ENCODE peak calls at places on chromosomes 13 and 19, in four cellular contexts. M is WTC11, R is GM12878, G is K562. F is an unnamed sample.

GRCh38 chr13:28655566-28655965 is 3.4 kb upstream of the POMP start:
- DNase-seq in M (no peak), R (no peak), G (no peak), F (no peak)

GRCh38 chr13:114161644-114162532 is 17.2 kb upstream of the CFAP97D2 start:
- DNase-seq in M (no peak), R (no peak), G (no peak), F (peak)

GRCh38 chr19:32869369-32870153 is at the start of gene SLC7A9:
- DNase-seq in M (no peak), R (no peak), G (no peak), F (peak)

GRCh38 chr19:38015771-38016170 is 108.8 kb downstream of the SIPA1L3 start:
- DNase-seq in M (no peak), R (no peak), G (no peak), F (no peak)

GRCh38 chr13:87376081-87376480 is 295.1 kb upstream of the SLITRK5 start:
- DNase-seq in M (no peak), R (no peak), G (no peak), F (no peak)

GRCh38 chr13:46759861-46760260 is 37.1 kb downstream of the ESD start:
- DNase-seq in M (no peak), R (no peak), G (no peak), F (no peak)

GRCh38 chr13:105213512-105213911 is 1322.0 kb downstream of the EFNB2 start:
- DNase-seq in M (peak), R (no peak), G (no peak), F (no peak)

GRCh38 chr13:93388701-93389100 is 162.1 kb downstream of the GPC6 start:
- DNase-seq in M (no peak), R (no peak), G (no peak), F (no peak)

GRCh38 chr19:11168568-11168967 is 13.0 kb upstream of the SPC24 start:
- DNase-seq in M (no peak), R (no peak), G (no peak), F (no peak)

GRCh38 chr19:31491246-31491645 is 142.0 kb upstream of the TSHZ3 start:
- DNase-seq in M (no peak), R (no peak), G (no peak), F (no peak)

GRCh38 chr13:36297259-36297599 is 385 bp downstream of the CCDC169 start:
- DNase-seq in M (no peak), R (no peak), G (no peak), F (no peak)

GRCh38 chr19:46000497-46001246 is 5.4 kb downstream of the CCDC61 start:
- DNase-seq in M (peak), R (no peak), G (peak), F (no peak)

GRCh38 chr13:32791545-32792172 is 205.4 kb downstream of the PDS5B start:
- DNase-seq in M (no peak), R (peak), G (no peak), F (peak)

GRCh38 chr13:29537736-29538624 is 57.5 kb downstream of the SLC7A1 start:
- DNase-seq in M (no peak), R (no peak), G (no peak), F (no peak)

GRCh38 chr19:33724723-33725060 is 72.0 kb upstream of the KCTD15 start:
- DNase-seq in M (no peak), R (no peak), G (no peak), F (no peak)

GRCh38 chr19:40613669-40614594 is 12.8 kb downstream of the LTBP4 start:
- DNase-seq in M (peak), R (peak), G (peak), F (no peak)

GRCh38 chr19:57552432-57552831 is 7.2 kb downstream of the ZNF550 start:
- DNase-seq in M (peak), R (no peak), G (no peak), F (no peak)

GRCh38 chr19:34337747-34338146 is 27.2 kb upstream of the GPI start:
- DNase-seq in M (no peak), R (no peak), G (no peak), F (no peak)

GRCh38 chr19:12318782-12319413 is 14.5 kb downstream of the ZNF563 start:
- DNase-seq in M (no peak), R (no peak), G (no peak), F (no peak)

GRCh38 chr13:103022328-103022727 is 43.9 kb downstream of the SLC10A2 start:
- DNase-seq in M (no peak), R (no peak), G (no peak), F (no peak)

GRCh38 chr19:6979341-6979740 is 41.9 kb downstream of the MBD3L2B start:
- DNase-seq in M (no peak), R (no peak), G (no peak), F (no peak)

GRCh38 chr13:47962237-47962636 is 38.8 kb downstream of the SUCLA2 start:
- DNase-seq in M (no peak), R (no peak), G (no peak), F (no peak)

GRCh38 chr19:4012092-4012974 is 4.8 kb downstream of the PIAS4 start:
- DNase-seq in M (no peak), R (no peak), G (no peak), F (no peak)

DNA sequence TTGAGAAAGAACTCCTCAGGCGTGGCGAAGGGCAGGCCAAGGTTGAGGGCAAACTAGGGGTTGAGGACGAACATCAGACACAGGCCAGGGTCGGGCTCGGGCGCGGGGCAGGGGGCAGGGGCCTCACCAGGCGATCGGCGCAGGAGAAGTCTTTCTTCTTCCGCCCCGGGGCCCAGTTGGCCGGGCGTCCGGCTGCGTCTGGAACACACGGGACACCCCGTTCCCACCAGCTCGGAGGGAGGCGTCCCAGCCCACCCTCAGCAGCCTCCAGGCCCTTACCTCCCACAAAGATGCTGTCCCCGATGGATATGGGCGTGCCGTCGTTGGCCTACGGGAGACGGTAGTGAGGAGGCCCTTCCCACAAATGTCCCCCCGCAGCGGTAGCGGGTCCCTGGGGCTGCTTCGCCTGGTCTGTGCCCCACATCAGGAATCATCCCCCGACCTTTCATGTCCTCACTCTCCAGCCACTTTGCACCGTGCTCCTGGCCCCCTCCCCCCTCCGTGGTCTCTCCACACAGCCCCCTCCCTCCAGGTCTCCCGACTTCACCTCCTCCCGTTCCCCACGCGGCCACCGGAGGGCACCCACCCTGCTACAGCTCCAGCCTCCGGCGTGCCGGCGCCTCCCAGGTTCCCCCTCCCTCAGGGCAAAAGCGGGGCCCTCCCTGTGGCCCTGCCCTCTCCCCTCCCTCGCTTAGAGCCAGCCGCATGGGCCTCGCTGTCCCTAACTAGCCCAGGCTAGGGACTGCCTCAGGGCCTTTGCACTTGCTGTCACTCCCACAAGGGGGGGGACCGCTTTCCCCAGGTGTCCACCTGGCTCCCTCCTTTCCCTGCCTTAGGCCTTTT is 4.7 kb downstream of the PNKP start:
- DNase-seq in M (peak), R (no peak), G (peak), F (peak)
- TF ChIP-seq CREM in M (no peak), R (no peak), G (no peak), F (no peak)

DNA sequence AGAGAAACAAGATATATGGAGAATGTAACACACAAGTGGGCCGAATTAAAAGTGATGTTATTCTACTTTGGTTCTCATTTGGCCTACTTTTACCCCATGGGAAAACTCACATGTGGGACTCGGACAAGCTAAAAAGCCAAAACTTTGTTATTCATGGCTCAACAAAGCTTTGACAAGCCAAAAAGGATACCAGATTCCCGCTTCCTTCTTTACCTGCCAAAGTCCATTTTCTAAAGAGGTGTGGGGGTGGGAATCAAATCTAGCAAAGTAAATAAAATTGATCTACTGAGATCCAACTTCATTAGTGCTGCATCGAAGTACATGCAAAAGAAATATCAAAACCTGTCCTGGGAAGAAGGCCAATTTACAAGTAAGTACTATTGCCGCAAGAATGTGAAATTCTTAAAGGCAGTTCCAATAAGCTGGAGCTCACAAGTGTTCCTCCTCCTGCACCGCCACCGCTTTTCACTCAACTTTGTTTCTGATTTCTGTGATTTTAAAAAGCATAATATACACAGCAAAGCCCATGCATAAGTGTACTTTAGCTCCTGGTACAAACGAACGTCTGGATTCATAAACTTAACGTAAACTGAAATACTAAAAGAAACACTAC is 1.1 kb downstream of the LNX2 start:
- DNase-seq in M (no peak), R (no peak), G (no peak), F (peak)
- TF ChIP-seq CREM in M (no peak), R (no peak), G (no peak), F (no peak)

DNA sequence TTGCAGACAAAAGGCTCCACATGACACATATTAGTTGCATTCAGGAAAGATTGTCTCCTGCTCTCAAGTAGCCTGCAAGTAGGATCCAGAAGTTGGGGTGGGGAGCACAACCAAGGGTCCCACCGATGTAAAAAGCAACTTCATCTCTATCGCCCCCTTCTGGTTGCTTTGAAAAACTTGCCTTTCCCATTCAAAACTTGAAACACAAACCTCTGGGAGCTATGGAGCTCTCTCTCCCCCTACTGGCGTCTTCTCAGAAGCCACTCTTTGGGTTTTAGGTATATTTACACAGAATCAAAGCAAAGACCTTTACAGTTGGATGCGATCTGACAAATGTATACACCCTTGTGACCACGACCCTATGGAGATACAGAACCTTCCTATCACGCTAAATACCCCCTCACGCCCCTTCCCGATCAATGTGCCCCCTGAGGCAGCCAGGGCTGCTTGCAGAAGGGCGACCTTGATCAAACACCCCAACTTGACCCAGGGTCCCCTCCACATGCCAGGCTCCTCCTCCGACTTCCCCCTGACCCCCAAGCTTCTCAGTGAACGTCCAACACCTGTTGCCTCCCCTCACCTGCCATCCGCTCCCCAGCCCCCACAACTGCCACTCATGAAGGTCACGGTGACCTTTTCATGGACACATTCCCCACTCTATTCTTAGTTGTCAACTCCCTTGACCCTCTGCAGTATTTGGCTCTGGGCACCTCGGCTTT is 10.1 kb downstream of the NOSIP start:
- DNase-seq in M (peak), R (no peak), G (peak), F (peak)
- TF ChIP-seq CREM in M (no peak), R (no peak), G (no peak), F (no peak)

DNA sequence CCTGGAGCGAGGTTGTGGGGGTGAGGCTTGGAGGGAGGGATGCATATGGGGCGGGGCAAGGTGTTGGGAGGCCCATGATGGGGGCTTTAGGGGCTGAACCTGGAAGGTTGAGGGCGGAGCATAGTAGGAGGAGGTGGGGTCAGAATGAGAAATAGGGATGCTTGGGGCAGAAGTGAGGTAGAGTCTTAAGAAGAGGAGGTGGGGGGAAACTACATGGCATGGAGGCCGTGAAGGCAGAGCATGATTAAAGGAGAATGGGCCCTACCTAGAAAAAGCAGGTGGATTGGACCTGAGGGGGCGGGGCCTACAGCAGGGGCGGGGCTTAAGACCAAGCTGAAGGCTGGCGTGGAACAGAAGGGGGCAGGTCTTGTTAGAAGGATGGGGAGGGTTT is 789 bp downstream of the NR1H2 start:
- DNase-seq in M (peak), R (no peak), G (peak), F (peak)
- TF ChIP-seq CREM in M (no peak), R (no peak), G (no peak), F (no peak)

GRCh38 chr19:1248454-1249297 is at the start of gene MIDN:
- DNase-seq in M (peak), R (no peak), G (peak), F (peak)

GRCh38 chr19:1249990-1250298 is 1.6 kb downstream of the MIDN start:
- DNase-seq in M (no peak), R (no peak), G (no peak), F (no peak)

GRCh38 chr19:1245884-1246816 is 2.2 kb upstream of the MIDN start:
- DNase-seq in M (peak), R (no peak), G (no peak), F (peak)

GRCh38 chr19:1249298-1249989 is 1.1 kb downstream of the MIDN start:
- DNase-seq in M (peak), R (no peak), G (peak), F (peak)

DNA sequence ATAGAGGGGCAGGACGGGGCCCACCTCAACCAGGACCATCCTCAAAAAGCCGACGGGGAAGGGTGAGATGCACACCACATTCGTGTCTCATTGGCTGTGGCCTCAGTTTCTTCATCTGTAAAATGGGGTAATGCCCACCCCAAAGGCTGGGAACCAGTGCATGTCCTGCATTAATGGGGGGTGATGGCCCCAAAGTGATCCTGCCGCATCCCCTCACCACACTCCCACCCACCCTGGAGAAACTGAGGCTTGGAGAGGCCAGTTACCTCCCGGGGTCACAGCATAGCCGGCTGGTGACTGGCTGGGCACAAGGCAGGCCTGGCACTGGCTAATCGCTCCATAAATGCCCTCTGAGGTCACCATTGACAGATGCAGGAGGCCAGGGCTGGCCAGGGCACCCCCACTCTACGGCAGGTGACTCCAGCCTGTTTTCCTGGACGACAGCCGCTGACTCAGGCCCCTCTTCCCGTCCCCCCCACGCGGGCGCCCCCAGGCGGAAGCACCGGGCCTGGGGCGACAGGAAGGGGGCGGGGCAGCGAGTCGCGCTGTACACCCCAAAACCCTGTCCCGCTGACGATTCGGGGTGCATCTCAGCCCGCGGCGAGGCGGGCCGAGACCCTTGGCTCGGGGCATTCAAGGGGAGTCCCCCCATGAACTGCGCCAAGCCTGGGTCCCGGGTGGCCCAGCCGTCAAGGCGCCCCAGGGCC is 483 bp upstream of the MIDN start:
- DNase-seq in M (peak), R (no peak), G (peak), F (peak)
- TF ChIP-seq CREM in M (no peak), R (peak), G (peak), F (no peak)

DNA sequence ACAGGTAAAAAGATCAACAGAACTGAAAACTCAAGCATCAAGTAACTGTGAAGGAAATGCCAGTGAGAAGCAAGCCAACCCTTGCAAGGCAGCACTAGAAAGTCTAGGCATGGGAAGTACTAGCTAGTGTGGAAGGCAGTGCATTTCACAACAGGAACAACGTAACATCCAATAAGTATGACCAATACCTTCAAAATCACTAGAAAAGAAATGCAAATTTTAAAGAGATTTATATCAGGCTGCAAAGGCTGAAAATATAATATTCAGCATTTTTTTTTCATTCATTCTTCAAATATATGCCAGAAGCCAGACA is 121.9 kb downstream of the DLEU7 start:
- DNase-seq in M (no peak), R (no peak), G (no peak), F (no peak)
- TF ChIP-seq CREM in M (no peak), R (no peak), G (no peak), F (no peak)

GRCh38 chr19:41801031-41801430 is 4.6 kb downstream of the CEACAM3 start:
- DNase-seq in M (no peak), R (no peak), G (no peak), F (no peak)

GRCh38 chr19:41802770-41803169 is 6.4 kb downstream of the CEACAM3 start:
- DNase-seq in M (no peak), R (no peak), G (no peak), F (no peak)

GRCh38 chr19:41801682-41802317 is 5.4 kb downstream of the CEACAM3 start:
- DNase-seq in M (no peak), R (no peak), G (no peak), F (no peak)

GRCh38 chr19:41796362-41796761 is at the start of gene CEACAM3:
- DNase-seq in M (no peak), R (no peak), G (no peak), F (no peak)

DNA sequence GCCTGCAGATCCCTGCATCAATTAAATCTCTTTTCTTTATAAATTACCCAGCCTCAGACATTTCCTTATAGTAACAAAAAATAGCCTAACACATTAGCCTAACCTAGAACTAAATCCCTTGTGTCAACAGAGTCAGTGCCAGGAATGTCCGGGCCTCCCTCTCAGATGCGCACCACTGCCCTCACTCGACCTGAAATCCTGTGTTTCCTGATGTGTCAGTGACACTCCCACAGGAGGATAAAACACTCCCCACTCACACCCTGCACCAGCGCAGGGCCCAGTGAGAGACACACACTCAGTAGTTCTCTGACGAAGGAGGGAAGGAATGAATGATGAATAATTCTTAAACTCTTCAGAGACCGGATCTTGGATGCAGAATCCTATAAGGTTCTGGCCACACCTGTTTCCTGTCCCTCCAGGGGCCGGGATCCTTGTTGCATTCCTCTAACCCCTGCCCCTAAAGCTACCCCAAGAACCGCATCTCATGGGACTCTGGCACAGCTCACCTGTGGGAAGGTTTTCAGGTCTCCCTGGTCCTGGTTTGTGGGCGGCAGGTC is 3.1 kb downstream of the CEACAM3 start:
- DNase-seq in M (no peak), R (no peak), G (no peak), F (peak)
- TF ChIP-seq CREM in M (no peak), R (no peak), G (no peak), F (no peak)

GRCh38 chr19:18229915-18230314 is 3.7 kb upstream of the PDE4C start:
- DNase-seq in M (no peak), R (no peak), G (no peak), F (no peak)
- TF ChIP-seq CREM in M (no peak), R (no peak), G (no peak), F (no peak)

F was measured in HepG2.